ENCODE peak calls at places on chromosomes 6 and 20, in ten cellular contexts. C is NCI-H446 treated with DMSO at 0.1 percent for 48 hours; O is activated CD8-positive, alpha-beta memory T cell treated with anti-CD3 and anti-CD28 coated beads for 48 hours; Y is NCI-H2029; I is LoVo; D is HCEC 1CT; V is NCI-H1092 treated with DMSO at 0.1 percent for 48 hours; K is NCI-H1417; R is prostate gland; J is ELF-1. L is an unnamed sample.

GRCh38 chr6:31172973-31173384 is 2.5 kb upstream of the POU5F1 start:
- DNase-seq in C (no peak), O (no peak), Y (no peak), I (no peak), D (no peak), V (no peak), K (no peak), R (no peak), J (peak; percentile 92), L (no peak)

GRCh38 chr6:154705471-154706113 is 27.6 kb upstream of the SCAF8 start:
- DNase-seq in C (no peak), O (no peak), Y (no peak), I (no peak), D (peak; percentile 28), V (no peak), K (no peak), R (no peak), J (no peak), L (peak; percentile 17)

GRCh38 chr6:170136541-170137175 is 154.2 kb downstream of the DLL1 start:
- DNase-seq in C (no peak), O (no peak), Y (no peak), I (no peak), D (no peak), V (no peak), K (no peak), R (no peak), J (no peak), L (no peak)

GRCh38 chr20:1579488-1579887 is 22.0 kb upstream of the SIRPD start:
- DNase-seq in C (no peak), O (no peak), Y (no peak), I (no peak), D (no peak), V (no peak), K (no peak), R (no peak), J (no peak), L (no peak)

GRCh38 chr6:154555075-154555677 is 44.7 kb upstream of the CNKSR3 start:
- DNase-seq in C (no peak), O (no peak), Y (no peak), I (peak; percentile 80), D (no peak), V (no peak), K (no peak), R (no peak), J (no peak), L (no peak)

GRCh38 chr20:23298926-23299672 is 51.5 kb upstream of the NXT1 start:
- DNase-seq in C (no peak), O (no peak), Y (no peak), I (no peak), D (no peak), V (no peak), K (no peak), R (no peak), J (no peak), L (no peak)

GRCh38 chr6:15374119-15374518 is 128.2 kb downstream of the JARID2 start:
- DNase-seq in C (no peak), O (no peak), Y (no peak), I (no peak), D (no peak), V (no peak), K (no peak), R (no peak), J (no peak), L (no peak)

GRCh38 chr6:157644043-157644810 is 178.8 kb upstream of the SNX9 start:
- DNase-seq in C (peak; percentile 69), O (no peak), Y (no peak), I (no peak), D (peak; percentile 17), V (no peak), K (no peak), R (no peak), J (no peak), L (no peak)

GRCh38 chr6:107110200-107110599 is 5.1 kb downstream of the BEND3 start:
- DNase-seq in C (no peak), O (no peak), Y (no peak), I (no peak), D (peak; percentile 28), V (no peak), K (no peak), R (no peak), J (no peak), L (no peak)

GRCh38 chr20:37383229-37383989 is 37.5 kb downstream of the SRC start:
- DNase-seq in C (no peak), O (no peak), Y (no peak), I (no peak), D (no peak), V (no peak), K (no peak), R (no peak), J (no peak), L (no peak)

GRCh38 chr6:24910331-24910849 is 25.4 kb downstream of the RIPOR2 start:
- DNase-seq in C (no peak), O (no peak), Y (no peak), I (no peak), D (no peak), V (peak; percentile 48), K (peak; percentile 63), R (peak; percentile 16), J (peak; percentile 38), L (peak; percentile 81)

GRCh38 chr6:16228043-16228442 is 10.3 kb upstream of the GMPR start:
- DNase-seq in C (no peak), O (no peak), Y (no peak), I (no peak), D (no peak), V (no peak), K (no peak), R (no peak), J (no peak), L (no peak)

L was measured in NAMALWA.